ENCODE peak calls at places on chromosome X, in seven cellular contexts. One of them, this sample, is unnamed.
A peak's percentile ranks its signal among the peaks of the same experiment; 100 is the strongest.

GRCh38 chrX:21926527-21927278 is 13.8 kb upstream of the SMS start:
- DNase-seq in WTC11: no peak
- DNase-seq in EL: peak; percentile 92
- DNase-seq in foreskin fibroblast: peak; percentile 84
- DNase-seq in naive thymus-derived CD8-positive, alpha-beta T cell: no peak
- DNase-seq in dermis blood vessel endothelial cell: peak; percentile 94
- DNase-seq in amniotic stem cell: peak; percentile 83
- DNase-seq in this sample: no peak

GRCh38 chrX:84865113-84865512 is 138.6 kb upstream of the APOOL start:
- DNase-seq in WTC11: no peak
- DNase-seq in EL: peak; percentile 0
- DNase-seq in foreskin fibroblast: no peak
- DNase-seq in naive thymus-derived CD8-positive, alpha-beta T cell: no peak
- DNase-seq in dermis blood vessel endothelial cell: peak; percentile 39
- DNase-seq in amniotic stem cell: no peak
- DNase-seq in this sample: no peak

GRCh38 chrX:112841820-112842157 is 1.2 kb upstream of the AMOT start:
- DNase-seq in WTC11: no peak
- DNase-seq in EL: no peak
- DNase-seq in foreskin fibroblast: no peak
- DNase-seq in naive thymus-derived CD8-positive, alpha-beta T cell: no peak
- DNase-seq in dermis blood vessel endothelial cell: no peak
- DNase-seq in amniotic stem cell: no peak
- DNase-seq in this sample: no peak

GRCh38 chrX:21375795-21376069 is 1.5 kb downstream of the CNKSR2 start:
- DNase-seq in WTC11: no peak
- DNase-seq in EL: no peak
- DNase-seq in foreskin fibroblast: no peak
- DNase-seq in naive thymus-derived CD8-positive, alpha-beta T cell: no peak
- DNase-seq in dermis blood vessel endothelial cell: no peak
- DNase-seq in amniotic stem cell: no peak
- DNase-seq in this sample: no peak

GRCh38 chrX:107729558-107730297 is 45.9 kb downstream of the TSC22D3 start:
- DNase-seq in WTC11: peak; percentile 24
- DNase-seq in EL: no peak
- DNase-seq in foreskin fibroblast: no peak
- DNase-seq in naive thymus-derived CD8-positive, alpha-beta T cell: no peak
- DNase-seq in dermis blood vessel endothelial cell: no peak
- DNase-seq in amniotic stem cell: no peak
- DNase-seq in this sample: no peak

GRCh38 chrX:53711446-53711845 is 24.9 kb upstream of the HUWE1 start:
- DNase-seq in WTC11: no peak
- DNase-seq in EL: peak; percentile 32
- DNase-seq in foreskin fibroblast: no peak
- DNase-seq in naive thymus-derived CD8-positive, alpha-beta T cell: no peak
- DNase-seq in dermis blood vessel endothelial cell: no peak
- DNase-seq in amniotic stem cell: no peak
- DNase-seq in this sample: no peak

GRCh38 chrX:154991039-154991438 is 31.5 kb downstream of the F8 start:
- DNase-seq in WTC11: no peak
- DNase-seq in EL: no peak
- DNase-seq in foreskin fibroblast: no peak
- DNase-seq in naive thymus-derived CD8-positive, alpha-beta T cell: no peak
- DNase-seq in dermis blood vessel endothelial cell: no peak
- DNase-seq in amniotic stem cell: no peak
- DNase-seq in this sample: no peak

GRCh38 chrX:39857780-39858179 is 240.0 kb downstream of the BCOR start:
- DNase-seq in WTC11: no peak
- DNase-seq in EL: no peak
- DNase-seq in foreskin fibroblast: no peak
- DNase-seq in naive thymus-derived CD8-positive, alpha-beta T cell: no peak
- DNase-seq in dermis blood vessel endothelial cell: no peak
- DNase-seq in amniotic stem cell: no peak
- DNase-seq in this sample: no peak

GRCh38 chrX:10098235-10098819 is 58.4 kb upstream of the CLCN4 start:
- DNase-seq in WTC11: no peak
- DNase-seq in EL: no peak
- DNase-seq in foreskin fibroblast: no peak
- DNase-seq in naive thymus-derived CD8-positive, alpha-beta T cell: peak; percentile 43
- DNase-seq in dermis blood vessel endothelial cell: no peak
- DNase-seq in amniotic stem cell: no peak
- DNase-seq in this sample: no peak

GRCh38 chrX:115968436-115969252 is 201.9 kb upstream of the AGTR2 start:
- DNase-seq in WTC11: peak; percentile 77
- DNase-seq in EL: peak; percentile 48
- DNase-seq in foreskin fibroblast: no peak
- DNase-seq in naive thymus-derived CD8-positive, alpha-beta T cell: no peak
- DNase-seq in dermis blood vessel endothelial cell: no peak
- DNase-seq in amniotic stem cell: no peak
- DNase-seq in this sample: no peak

GRCh38 chrX:20515841-20516461 is 249.2 kb upstream of the RPS6KA3 start:
- DNase-seq in WTC11: no peak
- DNase-seq in EL: peak; percentile 80
- DNase-seq in foreskin fibroblast: peak; percentile 76
- DNase-seq in naive thymus-derived CD8-positive, alpha-beta T cell: no peak
- DNase-seq in dermis blood vessel endothelial cell: peak; percentile 79
- DNase-seq in amniotic stem cell: peak; percentile 12
- DNase-seq in this sample: no peak

GRCh38 chrX:43643201-43643600 is 12.9 kb upstream of the MAOA start:
- DNase-seq in WTC11: no peak
- DNase-seq in EL: no peak
- DNase-seq in foreskin fibroblast: no peak
- DNase-seq in naive thymus-derived CD8-positive, alpha-beta T cell: no peak
- DNase-seq in dermis blood vessel endothelial cell: no peak
- DNase-seq in amniotic stem cell: no peak
- DNase-seq in this sample: no peak

GRCh38 chrX:110346681-110347080 is 12.0 kb upstream of the RTL9 start:
- DNase-seq in WTC11: peak; percentile 15
- DNase-seq in EL: no peak
- DNase-seq in foreskin fibroblast: no peak
- DNase-seq in naive thymus-derived CD8-positive, alpha-beta T cell: no peak
- DNase-seq in dermis blood vessel endothelial cell: no peak
- DNase-seq in amniotic stem cell: no peak
- DNase-seq in this sample: no peak

GRCh38 chrX:44344687-44345086 is 1.2 kb upstream of the EFHC2 start:
- DNase-seq in WTC11: no peak
- DNase-seq in EL: no peak
- DNase-seq in foreskin fibroblast: no peak
- DNase-seq in naive thymus-derived CD8-positive, alpha-beta T cell: peak; percentile 26
- DNase-seq in dermis blood vessel endothelial cell: no peak
- DNase-seq in amniotic stem cell: no peak
- DNase-seq in this sample: peak; percentile 10

GRCh38 chrX:14922437-14922836 is 49.2 kb downstream of the MOSPD2 start:
- DNase-seq in WTC11: no peak
- DNase-seq in EL: peak; percentile 83
- DNase-seq in foreskin fibroblast: peak; percentile 62
- DNase-seq in naive thymus-derived CD8-positive, alpha-beta T cell: no peak
- DNase-seq in dermis blood vessel endothelial cell: peak; percentile 65
- DNase-seq in amniotic stem cell: peak; percentile 73
- DNase-seq in this sample: no peak

GRCh38 chrX:103517246-103517645 is 2.0 kb downstream of the RAB40A start:
- DNase-seq in WTC11: no peak
- DNase-seq in EL: peak; percentile 25
- DNase-seq in foreskin fibroblast: no peak
- DNase-seq in naive thymus-derived CD8-positive, alpha-beta T cell: no peak
- DNase-seq in dermis blood vessel endothelial cell: no peak
- DNase-seq in amniotic stem cell: no peak
- DNase-seq in this sample: no peak

GRCh38 chrX:55709735-55710134 is 7.8 kb upstream of the RRAGB start:
- DNase-seq in WTC11: no peak
- DNase-seq in EL: peak; percentile 7
- DNase-seq in foreskin fibroblast: no peak
- DNase-seq in naive thymus-derived CD8-positive, alpha-beta T cell: no peak
- DNase-seq in dermis blood vessel endothelial cell: no peak
- DNase-seq in amniotic stem cell: no peak
- DNase-seq in this sample: no peak

GRCh38 chrX:134764202-134764785 is 106.0 kb upstream of the PLAC1 start:
- DNase-seq in WTC11: no peak
- DNase-seq in EL: peak; percentile 40
- DNase-seq in foreskin fibroblast: no peak
- DNase-seq in naive thymus-derived CD8-positive, alpha-beta T cell: no peak
- DNase-seq in dermis blood vessel endothelial cell: peak; percentile 45
- DNase-seq in amniotic stem cell: no peak
- DNase-seq in this sample: no peak

GRCh38 chrX:2485789-2486345 is 14.9 kb downstream of the DHRSX start:
- DNase-seq in WTC11: no peak
- DNase-seq in EL: peak; percentile 23
- DNase-seq in foreskin fibroblast: no peak
- DNase-seq in naive thymus-derived CD8-positive, alpha-beta T cell: no peak
- DNase-seq in dermis blood vessel endothelial cell: no peak
- DNase-seq in amniotic stem cell: no peak
- DNase-seq in this sample: no peak

GRCh38 chrX:123108513-123109427 is 75.3 kb upstream of the GRIA3 start:
- DNase-seq in WTC11: no peak
- DNase-seq in EL: no peak
- DNase-seq in foreskin fibroblast: no peak
- DNase-seq in naive thymus-derived CD8-positive, alpha-beta T cell: no peak
- DNase-seq in dermis blood vessel endothelial cell: no peak
- DNase-seq in amniotic stem cell: no peak
- DNase-seq in this sample: no peak

GRCh38 chrX:10146350-10146749 is 10.4 kb upstream of the CLCN4 start:
- DNase-seq in WTC11: no peak
- DNase-seq in EL: no peak
- DNase-seq in foreskin fibroblast: no peak
- DNase-seq in naive thymus-derived CD8-positive, alpha-beta T cell: no peak
- DNase-seq in dermis blood vessel endothelial cell: no peak
- DNase-seq in amniotic stem cell: no peak
- DNase-seq in this sample: no peak

GRCh38 chrX:9885150-9885549 is 82.0 kb upstream of the CLDN34 start:
- DNase-seq in WTC11: peak; percentile 70
- DNase-seq in EL: peak; percentile 55
- DNase-seq in foreskin fibroblast: peak; percentile 16
- DNase-seq in naive thymus-derived CD8-positive, alpha-beta T cell: no peak
- DNase-seq in dermis blood vessel endothelial cell: peak; percentile 82
- DNase-seq in amniotic stem cell: peak; percentile 19
- DNase-seq in this sample: peak; percentile 18

GRCh38 chrX:47283015-47283771 is 50.4 kb downstream of the USP11 start:
- DNase-seq in WTC11: no peak
- DNase-seq in EL: peak; percentile 42
- DNase-seq in foreskin fibroblast: peak; percentile 53
- DNase-seq in naive thymus-derived CD8-positive, alpha-beta T cell: no peak
- DNase-seq in dermis blood vessel endothelial cell: no peak
- DNase-seq in amniotic stem cell: no peak
- DNase-seq in this sample: no peak

GRCh38 chrX:113929004-113929403 is 654.9 kb upstream of the HTR2C start:
- DNase-seq in WTC11: peak; percentile 51
- DNase-seq in EL: no peak
- DNase-seq in foreskin fibroblast: no peak
- DNase-seq in naive thymus-derived CD8-positive, alpha-beta T cell: no peak
- DNase-seq in dermis blood vessel endothelial cell: peak; percentile 4
- DNase-seq in amniotic stem cell: peak; percentile 0
- DNase-seq in this sample: peak; percentile 0

GRCh38 chrX:1751781-1752180 is 136.9 kb downstream of the ASMT start:
- DNase-seq in WTC11: no peak
- DNase-seq in EL: no peak
- DNase-seq in foreskin fibroblast: no peak
- DNase-seq in naive thymus-derived CD8-positive, alpha-beta T cell: no peak
- DNase-seq in dermis blood vessel endothelial cell: no peak
- DNase-seq in amniotic stem cell: no peak
- DNase-seq in this sample: no peak

GRCh38 chrX:113920661-113921060 is 663.2 kb upstream of the HTR2C start:
- DNase-seq in WTC11: no peak
- DNase-seq in EL: no peak
- DNase-seq in foreskin fibroblast: no peak
- DNase-seq in naive thymus-derived CD8-positive, alpha-beta T cell: no peak
- DNase-seq in dermis blood vessel endothelial cell: no peak
- DNase-seq in amniotic stem cell: no peak
- DNase-seq in this sample: no peak

GRCh38 chrX:40459576-40460158 is 121.1 kb upstream of the ATP6AP2 start:
- DNase-seq in WTC11: peak; percentile 38
- DNase-seq in EL: no peak
- DNase-seq in foreskin fibroblast: no peak
- DNase-seq in naive thymus-derived CD8-positive, alpha-beta T cell: no peak
- DNase-seq in dermis blood vessel endothelial cell: peak; percentile 49
- DNase-seq in amniotic stem cell: no peak
- DNase-seq in this sample: no peak

GRCh38 chrX:43141885-43142284 is 363.9 kb upstream of the PPP1R2C start:
- DNase-seq in WTC11: no peak
- DNase-seq in EL: no peak
- DNase-seq in foreskin fibroblast: no peak
- DNase-seq in naive thymus-derived CD8-positive, alpha-beta T cell: no peak
- DNase-seq in dermis blood vessel endothelial cell: no peak
- DNase-seq in amniotic stem cell: no peak
- DNase-seq in this sample: no peak

GRCh38 chrX:30582664-30583063 is 5.1 kb upstream of the TASL start:
- DNase-seq in WTC11: no peak
- DNase-seq in EL: no peak
- DNase-seq in foreskin fibroblast: no peak
- DNase-seq in naive thymus-derived CD8-positive, alpha-beta T cell: no peak
- DNase-seq in dermis blood vessel endothelial cell: no peak
- DNase-seq in amniotic stem cell: no peak
- DNase-seq in this sample: no peak

GRCh38 chrX:31588355-31588754 is 516.5 kb upstream of the FTHL17 start:
- DNase-seq in WTC11: no peak
- DNase-seq in EL: no peak
- DNase-seq in foreskin fibroblast: no peak
- DNase-seq in naive thymus-derived CD8-positive, alpha-beta T cell: no peak
- DNase-seq in dermis blood vessel endothelial cell: no peak
- DNase-seq in amniotic stem cell: no peak
- DNase-seq in this sample: no peak

GRCh38 chrX:39261446-39262147 is 460.3 kb downstream of the MID1IP1 start:
- DNase-seq in WTC11: no peak
- DNase-seq in EL: peak; percentile 49
- DNase-seq in foreskin fibroblast: peak; percentile 5
- DNase-seq in naive thymus-derived CD8-positive, alpha-beta T cell: peak; percentile 35
- DNase-seq in dermis blood vessel endothelial cell: peak; percentile 59
- DNase-seq in amniotic stem cell: no peak
- DNase-seq in this sample: no peak

GRCh38 chrX:134677332-134677731 is 19.1 kb upstream of the PLAC1 start:
- DNase-seq in WTC11: no peak
- DNase-seq in EL: no peak
- DNase-seq in foreskin fibroblast: no peak
- DNase-seq in naive thymus-derived CD8-positive, alpha-beta T cell: no peak
- DNase-seq in dermis blood vessel endothelial cell: no peak
- DNase-seq in amniotic stem cell: no peak
- DNase-seq in this sample: no peak

GRCh38 chrX:119880076-119880475 is 8.4 kb downstream of the NDUFA1 start:
- DNase-seq in WTC11: no peak
- DNase-seq in EL: no peak
- DNase-seq in foreskin fibroblast: no peak
- DNase-seq in naive thymus-derived CD8-positive, alpha-beta T cell: no peak
- DNase-seq in dermis blood vessel endothelial cell: no peak
- DNase-seq in amniotic stem cell: no peak
- DNase-seq in this sample: no peak